ENCODE peak calls at places on chromosomes 7 and 10, in eight cellular contexts. One of them, this sample, is unnamed.

GRCh38 chr7:158581440-158582088 is 6.1 kb downstream of the PTPRN2 start:
- DNase-seq in tibial nerve: no peak
- DNase-seq in uterus: no peak
- DNase-seq in esophagus squamous epithelium: no peak
- DNase-seq in breast epithelium: no peak
- DNase-seq in stomach: peak; percentile 76
- DNase-seq in endothelial cell of umbilical vein: no peak
- DNase-seq in transverse colon: peak; percentile 46
- DNase-seq in this sample: no peak

GRCh38 chr10:31148955-31149354 is 117.3 kb upstream of the ZNF438 start:
- DNase-seq in tibial nerve: no peak
- DNase-seq in transverse colon: no peak
- DNase-seq in stomach: no peak
- DNase-seq in breast epithelium: no peak
- DNase-seq in esophagus squamous epithelium: no peak
- DNase-seq in endothelial cell of umbilical vein: no peak
- DNase-seq in uterus: no peak
- DNase-seq in this sample: no peak

GRCh38 chr10:100901051-100901450 is 11.7 kb upstream of the SLF2 start:
- DNase-seq in stomach: no peak
- DNase-seq in breast epithelium: no peak
- DNase-seq in tibial nerve: no peak
- DNase-seq in transverse colon: no peak
- DNase-seq in uterus: no peak
- DNase-seq in endothelial cell of umbilical vein: no peak
- DNase-seq in esophagus squamous epithelium: no peak
- DNase-seq in this sample: no peak

GRCh38 chr10:22002531-22003110 is 909 bp downstream of the DNAJC1 start:
- DNase-seq in tibial nerve: peak; percentile 10
- DNase-seq in stomach: no peak
- DNase-seq in endothelial cell of umbilical vein: peak; percentile 41
- DNase-seq in esophagus squamous epithelium: no peak
- DNase-seq in breast epithelium: no peak
- DNase-seq in transverse colon: no peak
- DNase-seq in uterus: no peak
- DNase-seq in this sample: no peak

GRCh38 chr10:131961777-131962450 is 19.8 kb downstream of the BNIP3 start:
- DNase-seq in breast epithelium: no peak
- DNase-seq in transverse colon: no peak
- DNase-seq in esophagus squamous epithelium: no peak
- DNase-seq in tibial nerve: no peak
- DNase-seq in stomach: no peak
- DNase-seq in uterus: no peak
- DNase-seq in endothelial cell of umbilical vein: no peak
- DNase-seq in this sample: no peak

GRCh38 chr10:4733150-4733842 is 92.7 kb upstream of the AKR1E2 start:
- DNase-seq in endothelial cell of umbilical vein: peak; percentile 25
- DNase-seq in breast epithelium: peak; percentile 86
- DNase-seq in transverse colon: no peak
- DNase-seq in tibial nerve: no peak
- DNase-seq in stomach: no peak
- DNase-seq in uterus: no peak
- DNase-seq in esophagus squamous epithelium: no peak
- DNase-seq in this sample: no peak

GRCh38 chr7:68873616-68874015 is 724.7 kb upstream of the AUTS2 start:
- DNase-seq in esophagus squamous epithelium: no peak
- DNase-seq in endothelial cell of umbilical vein: no peak
- DNase-seq in tibial nerve: no peak
- DNase-seq in uterus: no peak
- DNase-seq in transverse colon: no peak
- DNase-seq in breast epithelium: no peak
- DNase-seq in stomach: no peak
- DNase-seq in this sample: no peak

GRCh38 chr7:96427143-96427542 is 105.2 kb upstream of the SLC25A13 start:
- DNase-seq in endothelial cell of umbilical vein: no peak
- DNase-seq in uterus: no peak
- DNase-seq in tibial nerve: no peak
- DNase-seq in breast epithelium: no peak
- DNase-seq in esophagus squamous epithelium: no peak
- DNase-seq in transverse colon: no peak
- DNase-seq in stomach: no peak
- DNase-seq in this sample: no peak

GRCh38 chr10:132129431-132129830 is 57.3 kb upstream of the DPYSL4 start:
- DNase-seq in stomach: no peak
- DNase-seq in transverse colon: no peak
- DNase-seq in breast epithelium: no peak
- DNase-seq in tibial nerve: no peak
- DNase-seq in endothelial cell of umbilical vein: no peak
- DNase-seq in esophagus squamous epithelium: no peak
- DNase-seq in uterus: no peak
- DNase-seq in this sample: no peak

GRCh38 chr7:29189743-29190201 is 4.8 kb upstream of the CHN2 start:
- DNase-seq in endothelial cell of umbilical vein: peak; percentile 49
- DNase-seq in tibial nerve: peak; percentile 51
- DNase-seq in transverse colon: peak; percentile 67
- DNase-seq in breast epithelium: no peak
- DNase-seq in uterus: peak; percentile 25
- DNase-seq in esophagus squamous epithelium: no peak
- DNase-seq in stomach: peak; percentile 76
- DNase-seq in this sample: peak; percentile 74

GRCh38 chr10:34731885-34732701 is 83.0 kb downstream of the PARD3 start:
- DNase-seq in tibial nerve: no peak
- DNase-seq in esophagus squamous epithelium: no peak
- DNase-seq in transverse colon: no peak
- DNase-seq in endothelial cell of umbilical vein: peak; percentile 89
- DNase-seq in stomach: no peak
- DNase-seq in breast epithelium: no peak
- DNase-seq in uterus: no peak
- DNase-seq in this sample: no peak

GRCh38 chr7:31860925-31861324 is 173.9 kb downstream of the PPP1R17 start:
- DNase-seq in uterus: no peak
- DNase-seq in breast epithelium: no peak
- DNase-seq in endothelial cell of umbilical vein: no peak
- DNase-seq in esophagus squamous epithelium: no peak
- DNase-seq in tibial nerve: no peak
- DNase-seq in transverse colon: no peak
- DNase-seq in stomach: no peak
- DNase-seq in this sample: no peak

GRCh38 chr7:114152314-114152938 is 233.6 kb upstream of the PPP1R3A start:
- DNase-seq in uterus: no peak
- DNase-seq in esophagus squamous epithelium: no peak
- DNase-seq in endothelial cell of umbilical vein: no peak
- DNase-seq in breast epithelium: no peak
- DNase-seq in stomach: no peak
- DNase-seq in tibial nerve: no peak
- DNase-seq in transverse colon: no peak
- DNase-seq in this sample: no peak

GRCh38 chr10:14247650-14248258 is 83.0 kb downstream of the FRMD4A start:
- DNase-seq in tibial nerve: no peak
- DNase-seq in breast epithelium: no peak
- DNase-seq in endothelial cell of umbilical vein: no peak
- DNase-seq in transverse colon: no peak
- DNase-seq in esophagus squamous epithelium: no peak
- DNase-seq in stomach: no peak
- DNase-seq in uterus: no peak
- DNase-seq in this sample: no peak

GRCh38 chr10:14241196-14241595 is 89.5 kb downstream of the FRMD4A start:
- DNase-seq in breast epithelium: no peak
- DNase-seq in endothelial cell of umbilical vein: no peak
- DNase-seq in stomach: no peak
- DNase-seq in uterus: no peak
- DNase-seq in transverse colon: no peak
- DNase-seq in esophagus squamous epithelium: no peak
- DNase-seq in tibial nerve: no peak
- DNase-seq in this sample: no peak

GRCh38 chr10:14244147-14244546 is 86.6 kb downstream of the FRMD4A start:
- DNase-seq in stomach: no peak
- DNase-seq in breast epithelium: no peak
- DNase-seq in uterus: no peak
- DNase-seq in transverse colon: no peak
- DNase-seq in esophagus squamous epithelium: no peak
- DNase-seq in endothelial cell of umbilical vein: no peak
- DNase-seq in tibial nerve: no peak
- DNase-seq in this sample: no peak

GRCh38 chr10:14240253-14241189 is 90.2 kb downstream of the FRMD4A start:
- DNase-seq in uterus: no peak
- DNase-seq in endothelial cell of umbilical vein: no peak
- DNase-seq in stomach: no peak
- DNase-seq in transverse colon: no peak
- DNase-seq in esophagus squamous epithelium: no peak
- DNase-seq in breast epithelium: no peak
- DNase-seq in tibial nerve: no peak
- DNase-seq in this sample: no peak

GRCh38 chr10:14244801-14245211 is 85.9 kb downstream of the FRMD4A start:
- DNase-seq in esophagus squamous epithelium: no peak
- DNase-seq in endothelial cell of umbilical vein: peak; percentile 5
- DNase-seq in breast epithelium: no peak
- DNase-seq in stomach: no peak
- DNase-seq in uterus: no peak
- DNase-seq in transverse colon: no peak
- DNase-seq in tibial nerve: no peak
- DNase-seq in this sample: no peak
- H3K4me1 ChIP-seq in esophagus squamous epithelium: no peaks in the 10 kb centered on the region
- H3K4me1 ChIP-seq in endothelial cell of umbilical vein: no peaks in the 10 kb centered on the region
- H3K4me1 ChIP-seq in breast epithelium: no peaks in the 10 kb centered on the region
- H3K4me1 ChIP-seq in stomach: no peaks in the 10 kb centered on the region
- H3K4me1 ChIP-seq in uterus: no peaks in the 10 kb centered on the region
- H3K4me1 ChIP-seq in transverse colon: no peaks in the 10 kb centered on the region
- H3K4me1 ChIP-seq in tibial nerve: no peaks in the 10 kb centered on the region
- H3K4me1 ChIP-seq in this sample: no peaks in the 10 kb centered on the region

GRCh38 chr7:109549461-109549860 is 979.8 kb downstream of the DNAJB9 start:
- DNase-seq in endothelial cell of umbilical vein: peak; percentile 2
- DNase-seq in tibial nerve: no peak
- DNase-seq in stomach: no peak
- DNase-seq in uterus: no peak
- DNase-seq in esophagus squamous epithelium: no peak
- DNase-seq in breast epithelium: no peak
- DNase-seq in transverse colon: no peak
- DNase-seq in this sample: no peak
- TF ChIP-seq CTCF in endothelial cell of umbilical vein: no peak
- TF ChIP-seq CTCF in tibial nerve: no peak
- TF ChIP-seq CTCF in stomach: no peak
- TF ChIP-seq CTCF in uterus: no peak
- TF ChIP-seq CTCF in esophagus squamous epithelium: no peak
- TF ChIP-seq CTCF in breast epithelium: no peak
- TF ChIP-seq CTCF in transverse colon: no peak
- TF ChIP-seq CTCF in this sample: no peak

DNA sequence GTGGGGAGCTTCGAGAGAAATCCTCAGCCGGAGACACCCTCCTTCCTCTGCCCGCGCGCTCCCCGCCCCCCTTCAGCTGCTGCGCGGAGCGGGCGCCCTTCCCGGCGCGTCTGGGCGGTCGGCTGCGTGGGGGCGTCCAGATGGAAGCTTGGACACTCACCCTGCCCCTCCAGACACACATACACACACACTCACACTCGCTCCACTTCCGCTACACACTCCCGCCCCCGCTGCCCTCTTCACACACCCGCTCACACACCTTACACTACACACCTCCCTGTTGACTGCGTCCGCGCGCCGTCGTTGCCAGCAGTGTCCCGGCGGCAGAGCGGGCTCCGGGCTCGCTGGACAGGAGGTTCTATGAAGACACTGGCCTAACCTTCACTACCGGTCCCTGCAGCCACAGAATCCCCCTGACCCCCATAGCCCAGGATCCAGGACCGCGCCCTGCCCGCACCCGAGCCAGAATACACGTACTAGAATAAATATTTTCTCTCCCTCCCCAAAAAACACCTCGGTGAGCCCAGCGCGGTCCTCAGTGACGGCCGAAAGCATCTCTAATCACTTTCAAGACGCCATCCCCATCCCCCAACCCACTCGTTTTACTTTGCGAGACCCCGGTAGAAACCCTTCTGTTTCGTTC is 1.1 kb upstream of the EGR2 start:
- DNase-seq in endothelial cell of umbilical vein: peak; percentile 29
- DNase-seq in transverse colon: peak; percentile 58
- DNase-seq in uterus: peak; percentile 52
- DNase-seq in tibial nerve: peak; percentile 31
- DNase-seq in breast epithelium: peak; percentile 65
- DNase-seq in stomach: no peak
- DNase-seq in esophagus squamous epithelium: peak; percentile 6
- DNase-seq in this sample: peak; percentile 73
- TF ChIP-seq POLR2A in endothelial cell of umbilical vein: no peak
- TF ChIP-seq POLR2A in transverse colon: no peak
- TF ChIP-seq POLR2A in uterus: no peak
- TF ChIP-seq POLR2A in tibial nerve: no peak
- TF ChIP-seq POLR2A in breast epithelium: no peak
- TF ChIP-seq POLR2A in stomach: no peak
- TF ChIP-seq POLR2A in esophagus squamous epithelium: no peak
- TF ChIP-seq POLR2A in this sample: no peak

DNA sequence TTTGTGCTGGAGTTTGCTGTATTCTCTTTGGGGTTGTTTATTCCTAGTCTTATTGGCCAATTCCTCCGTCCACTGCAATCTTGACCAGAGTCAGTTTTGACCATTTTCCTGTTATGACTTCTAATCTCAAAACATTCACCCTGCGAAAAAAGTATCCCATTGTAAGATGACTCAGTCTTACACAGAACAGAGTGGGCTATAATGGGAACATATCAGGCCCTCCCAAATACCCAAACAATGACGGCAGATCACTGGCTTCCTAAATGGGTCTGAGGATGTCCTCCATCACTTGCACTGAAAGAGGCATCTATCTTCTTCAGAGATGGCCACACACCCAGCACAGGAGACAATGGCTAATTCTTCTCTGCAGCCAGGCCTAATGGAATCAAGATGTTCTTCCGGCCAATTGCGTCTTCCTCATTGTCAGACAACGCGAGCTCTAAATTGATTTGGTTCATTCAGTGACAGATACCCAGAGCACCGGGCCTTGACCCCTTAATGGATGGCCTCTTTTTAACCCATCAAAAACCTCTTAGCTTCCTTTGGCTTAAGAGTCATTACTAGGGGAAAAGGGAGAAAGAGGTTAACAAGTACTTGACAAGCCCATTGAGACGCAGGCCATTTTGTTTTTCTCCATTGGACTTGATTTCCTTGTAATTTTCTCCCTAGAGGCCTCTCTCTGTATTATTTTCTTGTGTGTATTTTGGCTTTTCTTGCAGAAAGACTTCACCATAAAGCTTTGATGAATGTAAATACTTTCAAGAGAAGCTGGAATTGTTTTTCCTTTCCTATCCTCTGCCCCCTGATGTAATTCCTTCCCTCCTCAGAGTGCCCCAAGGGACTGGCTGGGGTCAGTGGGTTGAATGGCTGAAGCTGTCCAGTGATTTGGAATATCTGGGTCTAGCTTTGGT is 129.7 kb downstream of the PRPF18 start:
- DNase-seq in endothelial cell of umbilical vein: peak; percentile 81
- DNase-seq in tibial nerve: peak; percentile 45
- DNase-seq in esophagus squamous epithelium: no peak
- DNase-seq in stomach: no peak
- DNase-seq in transverse colon: no peak
- DNase-seq in breast epithelium: no peak
- DNase-seq in uterus: no peak
- DNase-seq in this sample: no peak
- H3K4me1 ChIP-seq in endothelial cell of umbilical vein: peaks cover 33% of the 10 kb centered on the region
- H3K4me1 ChIP-seq in tibial nerve: peaks cover 69% of the 10 kb centered on the region
- H3K4me1 ChIP-seq in esophagus squamous epithelium: peaks cover 58% of the 10 kb centered on the region
- H3K4me1 ChIP-seq in stomach: peaks cover 22% of the 10 kb centered on the region
- H3K4me1 ChIP-seq in transverse colon: peaks cover 13% of the 10 kb centered on the region
- H3K4me1 ChIP-seq in breast epithelium: peaks cover 10% of the 10 kb centered on the region
- H3K4me1 ChIP-seq in uterus: no peaks in the 10 kb centered on the region
- H3K4me1 ChIP-seq in this sample: peaks cover 41% of the 10 kb centered on the region

GRCh38 chr7:100629117-100629711 is 12.1 kb downstream of the TFR2 start:
- DNase-seq in uterus: no peak
- DNase-seq in breast epithelium: no peak
- DNase-seq in transverse colon: peak; percentile 33
- DNase-seq in stomach: peak; percentile 31
- DNase-seq in esophagus squamous epithelium: no peak
- DNase-seq in endothelial cell of umbilical vein: no peak
- DNase-seq in tibial nerve: no peak
- DNase-seq in this sample: no peak
- TF ChIP-seq CTCF in uterus: no peak
- TF ChIP-seq CTCF in breast epithelium: no peak
- TF ChIP-seq CTCF in transverse colon: no peak
- TF ChIP-seq CTCF in stomach: no peak
- TF ChIP-seq CTCF in esophagus squamous epithelium: no peak
- TF ChIP-seq CTCF in endothelial cell of umbilical vein: peak; percentile 39
- TF ChIP-seq CTCF in tibial nerve: no peak
- TF ChIP-seq CTCF in this sample: no peak